ENCODE peak calls at places on chromosomes 2 and 18, in seven cellular contexts. B is coronary artery, A is mammary epithelial cell, T is tibial artery, G is psoas muscle, N is uterus, U is ascending aorta. L is an unnamed sample.

GRCh38 chr18:58967643-58968291 is 103.1 kb downstream of the ZNF532 start:
- DNase-seq in G (no peak), T (no peak), A (no peak), U (no peak), B (no peak), N (no peak), L (no peak)

GRCh38 chr2:25867389-25868003 is 10.8 kb downstream of the ASXL2 start:
- DNase-seq in A (no peak), N (no peak), U (no peak), B (no peak), G (no peak), T (no peak), L (no peak)

GRCh38 chr2:112465373-112465772 is 16.6 kb upstream of the TTL start:
- DNase-seq in T (no peak), N (no peak), B (no peak), G (no peak), U (no peak), A (no peak), L (no peak)

GRCh38 chr2:240499309-240500301 is 58.2 kb downstream of the ANKMY1 start:
- DNase-seq in T (no peak), U (no peak), A (no peak), N (no peak), G (no peak), B (peak), L (no peak)

GRCh38 chr2:8222979-8223730 is 458.7 kb upstream of the ID2 start:
- DNase-seq in N (no peak), G (no peak), T (no peak), B (no peak), A (no peak), U (no peak), L (no peak)

GRCh38 chr18:41266616-41267015 is 688.4 kb upstream of the PIK3C3 start:
- DNase-seq in T (no peak), N (no peak), A (no peak), G (no peak), B (no peak), U (no peak), L (no peak)

GRCh38 chr18:24876266-24876665 is 415.8 kb downstream of the HRH4 start:
- DNase-seq in B (no peak), N (no peak), T (no peak), G (no peak), A (no peak), U (no peak), L (no peak)

GRCh38 chr18:68060871-68061270 is 544.4 kb upstream of the DSEL start:
- DNase-seq in A (no peak), B (no peak), G (no peak), T (no peak), U (no peak), N (no peak), L (no peak)

GRCh38 chr2:213002383-213002782 is 149.0 kb downstream of the IKZF2 start:
- DNase-seq in G (no peak), B (no peak), U (no peak), A (no peak), N (no peak), T (no peak), L (no peak)

GRCh38 chr2:26401739-26402541 is at the start of gene DRC1:
- DNase-seq in G (peak), B (no peak), A (peak), U (no peak), N (no peak), T (no peak), L (peak)

GRCh38 chr2:196074631-196075030 is 6.0 kb upstream of the DNAH7 start:
- DNase-seq in U (no peak), N (no peak), B (no peak), A (no peak), T (no peak), G (no peak), L (no peak)

GRCh38 chr2:220334210-220334609 is 706.8 kb downstream of the SLC4A3 start:
- DNase-seq in B (no peak), G (no peak), N (no peak), A (peak), T (no peak), U (no peak), L (no peak)

GRCh38 chr2:106119074-106119473 is 75.0 kb downstream of the UXS1 start:
- DNase-seq in A (no peak), B (peak), G (no peak), T (no peak), U (no peak), N (no peak), L (no peak)
- H3K27ac ChIP-seq in A (no peak), B (no peak), G (no peak), T (no peak), U (no peak), N (no peak), L (no peak)

GRCh38 chr18:28963481-28963880 is 786.6 kb upstream of the CDH2 start:
- DNase-seq in N (no peak), G (no peak), B (no peak), A (no peak), T (no peak), U (no peak), L (no peak)

GRCh38 chr18:28960146-28960545 is 783.2 kb upstream of the CDH2 start:
- DNase-seq in A (peak), B (no peak), G (no peak), T (no peak), N (no peak), U (no peak), L (peak)

DNA sequence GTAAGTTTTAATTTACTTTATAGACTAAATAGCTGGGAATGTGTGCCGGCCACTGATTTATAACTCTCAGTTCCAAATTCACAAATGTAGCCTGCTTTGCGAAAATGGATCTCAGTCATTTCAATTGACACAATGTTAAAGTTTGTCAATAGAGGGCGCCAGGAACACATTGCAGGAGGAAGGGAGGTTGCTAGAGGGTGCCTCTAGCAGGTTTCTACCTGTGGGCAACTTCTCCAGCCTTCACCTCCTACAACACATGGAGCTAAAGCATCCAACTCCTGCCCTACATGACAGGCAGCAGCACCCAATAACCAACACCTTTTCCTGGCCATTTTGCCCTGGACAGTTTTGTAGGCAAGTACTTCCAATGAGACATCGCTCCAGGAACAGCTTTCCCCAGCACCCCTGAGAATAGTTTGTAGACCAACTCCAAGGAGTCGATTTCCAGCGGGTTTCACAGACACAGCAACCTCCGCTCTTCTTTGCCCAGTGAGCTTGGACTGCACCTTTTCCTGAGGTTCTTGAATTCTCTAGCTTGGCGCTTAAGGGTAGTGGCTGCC is 784.8 kb upstream of the CDH2 start:
- DNase-seq in N (no peak), T (no peak), U (no peak), G (no peak), A (peak), B (peak), L (peak)
- TF ChIP-seq CTCF in N (no peak), T (peak), U (no peak), G (no peak), A (peak), B (no peak), L (peak)

GRCh38 chr2:202687276-202687675 is 52.5 kb downstream of the FAM117B start:
- DNase-seq in U (no peak), N (no peak), B (no peak), T (no peak), A (no peak), G (no peak), L (no peak)

GRCh38 chr2:202689898-202690297 is 55.1 kb downstream of the FAM117B start:
- DNase-seq in N (no peak), T (no peak), G (no peak), B (no peak), U (no peak), A (no peak), L (no peak)

GRCh38 chr2:202693503-202693902 is 58.7 kb downstream of the FAM117B start:
- DNase-seq in U (no peak), A (peak), G (no peak), N (no peak), T (no peak), B (no peak), L (no peak)

GRCh38 chr2:202689459-202689858 is 54.7 kb downstream of the FAM117B start:
- DNase-seq in U (no peak), T (no peak), G (no peak), N (no peak), B (no peak), A (no peak), L (no peak)

GRCh38 chr2:202690321-202690900 is 55.6 kb downstream of the FAM117B start:
- DNase-seq in U (no peak), A (peak), G (no peak), T (no peak), N (no peak), B (no peak), L (no peak)
- H3K27ac ChIP-seq in U (no peak), A (no peak), G (no peak), T (peak), N (no peak), B (no peak), L (no peak)

DNA sequence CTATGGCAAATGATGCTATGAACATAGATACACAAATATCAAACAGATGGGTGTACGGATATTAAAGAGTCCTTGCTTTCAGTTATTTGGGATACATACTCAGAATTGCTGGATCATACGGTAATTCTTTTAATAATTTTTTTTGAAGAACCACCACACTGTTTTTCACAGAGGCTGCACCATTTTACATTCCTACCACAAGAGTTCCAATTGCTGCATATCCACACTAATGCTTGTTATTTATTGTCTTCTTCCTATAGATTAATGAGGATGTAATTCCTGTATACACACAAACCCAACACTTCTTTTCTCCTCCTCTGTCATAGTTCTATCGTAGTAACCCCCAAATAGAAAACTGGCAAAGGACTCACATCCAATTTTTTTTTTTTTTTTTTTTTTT is 21.7 kb downstream of the CD302 start:
- DNase-seq in A (no peak), N (no peak), U (no peak), G (no peak), T (no peak), B (no peak), L (no peak)
- TF ChIP-seq CTCF in A (peak), N (no peak), U (no peak), G (no peak), T (peak), B (no peak), L (no peak)

DNA sequence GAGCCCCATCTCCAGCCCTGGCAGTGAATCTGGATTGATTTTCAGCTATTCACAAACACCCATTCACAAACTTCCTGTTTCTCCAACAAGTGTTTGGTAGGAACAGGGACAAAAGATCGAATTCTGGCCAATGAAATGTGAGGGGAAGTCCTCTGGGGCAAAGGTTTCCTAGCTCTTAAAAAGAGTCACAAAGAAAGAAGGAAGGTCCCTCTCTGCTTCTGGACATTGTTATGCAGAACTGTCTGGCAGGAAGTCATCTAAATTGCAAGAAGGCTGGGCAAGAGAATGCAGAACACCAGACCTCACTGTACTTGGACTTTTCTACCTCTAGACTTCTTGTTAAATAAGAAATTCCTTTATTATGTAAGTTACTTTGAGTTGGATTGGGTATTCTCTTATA is 137.3 kb downstream of the CCDC148 start:
- DNase-seq in U (no peak), G (no peak), B (no peak), N (no peak), T (no peak), A (no peak), L (no peak)
- H3K27ac ChIP-seq in U (no peak), G (no peak), B (no peak), N (no peak), T (no peak), A (no peak), L (no peak)

GRCh38 chr2:88006912-88007439 is 9.4 kb downstream of the RNU2-63P start:
- DNase-seq in N (no peak), T (no peak), B (no peak), U (no peak), G (no peak), A (no peak), L (no peak)

GRCh38 chr2:88005776-88006175 is 10.6 kb downstream of the RNU2-63P start:
- DNase-seq in B (no peak), N (no peak), G (no peak), U (no peak), T (no peak), A (no peak), L (no peak)

GRCh38 chr2:88011011-88011410 is 5.3 kb downstream of the RNU2-63P start:
- DNase-seq in U (no peak), B (no peak), G (no peak), N (no peak), T (no peak), A (no peak), L (no peak)

DNA sequence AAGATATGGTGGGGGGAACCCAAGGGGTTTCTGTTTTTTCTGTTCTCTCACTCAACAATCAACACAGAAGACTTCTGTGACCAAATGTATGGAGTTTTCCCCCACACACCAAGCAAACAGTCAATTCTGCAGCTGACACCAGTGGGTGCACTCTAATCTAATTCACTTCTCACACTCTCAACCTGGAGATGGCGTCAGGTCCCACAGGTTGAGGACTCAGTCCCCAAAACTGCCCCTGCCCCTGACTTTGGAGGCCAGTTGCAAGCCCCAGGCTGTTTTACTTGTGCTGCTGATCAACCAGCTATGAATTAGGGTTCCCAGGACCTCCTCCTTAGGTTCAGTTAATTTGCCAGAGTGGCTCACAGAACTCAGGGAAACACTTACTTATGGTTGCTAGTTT is 6.2 kb downstream of the RNU2-63P start:
- DNase-seq in T (no peak), G (no peak), A (no peak), N (no peak), B (no peak), U (no peak), L (no peak)
- TF ChIP-seq CTCF in T (no peak), G (no peak), A (no peak), N (no peak), B (no peak), U (no peak), L (no peak)

L was measured in RWPE1.